ENCODE peak calls at places on chromosome 21, in six cellular contexts. R is HCEC 1CT, Z is non-pigmented ciliary epithelial cell, P is posterior cingulate gyrus, H is GOT3, M is NCI-H187 treated with DMSO at 0.1 percent for 48 hours. Q is an unnamed sample.

GRCh38 chr21:35508389-35508888 is 459.3 kb upstream of the RUNX1 start:
- DNase-seq in R (peak), Z (no peak), P (peak), H (no peak), M (no peak), Q (peak)

GRCh38 chr21:20311388-20311787 is 686.8 kb upstream of the NCAM2 start:
- DNase-seq in R (no peak), Z (no peak), P (no peak), H (no peak), M (no peak), Q (no peak)

GRCh38 chr21:43192501-43193081 is 23.8 kb downstream of the CRYAA start:
- DNase-seq in R (no peak), Z (no peak), P (peak), H (no peak), M (no peak), Q (no peak)

GRCh38 chr21:38841472-38841871 is 35.7 kb downstream of the ETS2 start:
- DNase-seq in R (no peak), Z (no peak), P (no peak), H (no peak), M (no peak), Q (no peak)

GRCh38 chr21:45302082-45303061 is 14.7 kb upstream of the POFUT2 start:
- DNase-seq in R (no peak), Z (no peak), P (peak), H (no peak), M (no peak), Q (no peak)

GRCh38 chr21:39680216-39680615 is 64.8 kb upstream of the IGSF5 start:
- DNase-seq in R (no peak), Z (no peak), P (no peak), H (no peak), M (no peak), Q (no peak)

GRCh38 chr21:32083175-32083574 is 195.7 kb downstream of the MIS18A start:
- DNase-seq in R (no peak), Z (no peak), P (no peak), H (no peak), M (peak), Q (no peak)

GRCh38 chr21:15415541-15416261 is 314.1 kb upstream of the USP25 start:
- DNase-seq in R (no peak), Z (no peak), P (no peak), H (no peak), M (no peak), Q (no peak)

GRCh38 chr21:41207401-41208388 is 39.7 kb downstream of the BACE2 start:
- DNase-seq in R (no peak), Z (peak), P (no peak), H (no peak), M (no peak), Q (peak)

GRCh38 chr21:40548134-40548533 is 298.8 kb downstream of the DSCAM start:
- DNase-seq in R (no peak), Z (no peak), P (no peak), H (no peak), M (peak), Q (no peak)

GRCh38 chr21:34939673-34940321 is 109.3 kb downstream of the RUNX1 start:
- DNase-seq in R (no peak), Z (no peak), P (no peak), H (no peak), M (no peak), Q (no peak)

GRCh38 chr21:25791321-25791720 is 56.5 kb downstream of the GABPA start:
- DNase-seq in R (peak), Z (no peak), P (no peak), H (no peak), M (no peak), Q (no peak)

GRCh38 chr21:45016031-45016430 is 58.3 kb upstream of the ADARB1 start:
- DNase-seq in R (no peak), Z (no peak), P (no peak), H (no peak), M (no peak), Q (no peak)

GRCh38 chr21:45580181-45580575 is 37.9 kb upstream of the SLC19A1 start:
- DNase-seq in R (no peak), Z (no peak), P (peak), H (no peak), M (no peak), Q (no peak)

GRCh38 chr21:30695956-30696355 is 22.6 kb downstream of the KRTAP21-3 start:
- DNase-seq in R (no peak), Z (no peak), P (no peak), H (no peak), M (no peak), Q (no peak)

GRCh38 chr21:42596657-42597056 is 56.8 kb upstream of the PDE9A start:
- DNase-seq in R (no peak), Z (no peak), P (no peak), H (no peak), M (no peak), Q (no peak)

Q was measured in HFFc6.